ENCODE peak calls at places on chromosomes 11 and 22, in nine cellular contexts. B, V, X, U, P, Q, Z, Y and C are unnamed samples.

GRCh38 chr11:95910638-95911368 is 13.1 kb downstream of the MTMR2 start:
- DNase-seq in X (no peak), V (no peak), Q (no peak), Y (no peak), P (no peak), Z (no peak), B (no peak), U (no peak), C (no peak)

GRCh38 chr11:14698771-14699170 is 55.2 kb downstream of the PDE3B start:
- DNase-seq in U (no peak), B (no peak), V (no peak), Y (no peak), P (no peak), Q (no peak), X (no peak), Z (no peak), C (no peak)

GRCh38 chr11:127117231-127117671 is 116.7 kb upstream of the KIRREL3 start:
- DNase-seq in Z (no peak), U (no peak), Y (no peak), P (no peak), B (no peak), Q (no peak), X (no peak), V (no peak), C (no peak)

GRCh38 chr11:61853698-61854169 is 25.6 kb downstream of the FADS2 start:
- DNase-seq in B (no peak), V (no peak), Q (no peak), Z (no peak), U (no peak), Y (no peak), P (no peak), X (no peak), C (no peak)

GRCh38 chr11:128714881-128715280 is 21.0 kb downstream of the FLI1 start:
- DNase-seq in P (no peak), Z (no peak), Y (peak; percentile 67), V (no peak), Q (peak; percentile 93), X (peak; percentile 94), B (no peak), U (peak; percentile 97), C (peak; percentile 82)

GRCh38 chr11:62909107-62909894 is 11.9 kb downstream of the CHRM1 start:
- DNase-seq in U (peak; percentile 73), Z (no peak), P (peak; percentile 91), Q (no peak), B (no peak), X (peak; percentile 80), V (peak; percentile 25), Y (peak; percentile 58), C (peak; percentile 68)

GRCh38 chr11:126390418-126390817 is 34.9 kb downstream of the ST3GAL4 start:
- DNase-seq in X (peak; percentile 17), Z (no peak), Q (no peak), B (no peak), V (peak; percentile 0), U (no peak), Y (no peak), P (no peak), C (no peak)

GRCh38 chr11:93225642-93226041 is 27.9 kb upstream of the SLC36A4 start:
- DNase-seq in X (peak; percentile 44), P (no peak), U (peak; percentile 16), V (no peak), Z (no peak), Q (no peak), Y (peak; percentile 38), B (no peak), C (peak; percentile 34)

GRCh38 chr11:2301631-2302272 is at the start of the genes C11orf21 and TSPAN32:
- DNase-seq in Q (no peak), X (peak; percentile 69), B (peak; percentile 93), V (no peak), P (peak; percentile 25), Y (no peak), U (peak; percentile 3), Z (peak; percentile 97), C (no peak)
- H3K4me3 ChIP-seq in Q (no peak within 1 kb of the TSS), X (no peak within 1 kb of the TSS), B (no peak within 1 kb of the TSS), V (peak within 1 kb of the TSS; percentile 8), P (peak within 1 kb of the TSS; percentile 13), Y (no peak within 1 kb of the TSS), U (no peak within 1 kb of the TSS), Z (peak within 1 kb of the TSS; percentile 69), C (no peak within 1 kb of the TSS)

DNA sequence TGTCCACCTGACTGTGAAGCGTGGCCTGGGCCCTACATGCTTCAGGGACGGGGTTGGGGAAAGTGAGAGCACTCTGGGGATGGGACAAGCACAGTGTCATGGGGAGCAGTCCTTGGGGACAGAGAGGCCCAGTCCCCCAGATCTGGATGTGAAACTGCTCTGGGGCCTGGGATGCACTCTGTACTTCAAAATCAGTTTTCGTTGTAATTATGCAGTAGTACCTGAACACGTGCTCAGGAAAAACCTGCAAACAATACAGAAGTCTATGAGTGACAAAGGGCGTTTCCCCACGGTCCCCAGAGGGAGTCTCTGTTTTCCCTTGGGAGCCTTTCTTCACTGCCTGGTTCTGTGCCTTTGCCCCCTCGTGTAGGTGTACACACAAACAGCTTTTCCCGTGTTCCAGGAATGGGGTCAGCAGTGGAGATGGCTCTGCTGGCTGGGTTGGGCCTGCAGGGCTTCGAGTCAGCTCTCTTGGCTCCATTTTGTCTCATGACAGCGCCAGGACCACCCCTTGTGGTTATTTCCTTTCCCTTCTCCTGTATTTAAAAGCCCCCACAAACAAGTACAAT is 5.2 kb upstream of the TNFRSF13C start:
- DNase-seq in Q (no peak), X (no peak), P (no peak), U (no peak), Y (no peak), Z (no peak), B (no peak), V (no peak), C (no peak)
- TF ChIP-seq CTCF in Q (no peak), X (no peak), P (no peak), U (no peak), Y (no peak), Z (no peak), B (no peak), V (no peak), C (no peak)

DNA sequence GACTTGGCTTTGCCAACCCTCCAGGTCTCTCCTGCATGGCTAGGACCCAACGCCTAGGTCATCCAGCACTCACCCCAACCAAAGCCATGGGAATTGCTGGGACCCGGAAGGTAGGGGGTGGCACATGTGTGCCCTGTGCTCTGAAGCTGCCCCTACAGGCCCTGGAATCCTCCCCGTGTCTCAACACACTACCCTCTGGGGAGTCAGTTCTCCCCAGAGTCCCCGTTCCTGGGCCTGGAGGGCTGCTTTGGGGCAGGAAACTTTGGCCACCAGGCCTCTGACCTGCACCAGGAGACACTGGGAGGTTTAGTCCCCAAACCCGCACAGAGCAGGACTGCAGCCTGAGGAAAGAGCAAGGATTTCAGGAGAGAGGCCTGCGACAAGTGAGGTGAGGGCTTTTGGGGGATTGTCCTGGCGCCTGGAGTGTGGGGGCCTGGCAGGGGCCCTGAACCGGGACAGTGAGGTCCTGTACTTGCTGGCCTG is 495 bp upstream of the IFITM1 start:
- DNase-seq in B (no peak), X (peak; percentile 51), Q (no peak), Y (no peak), U (no peak), P (no peak), Z (no peak), V (no peak), C (no peak)
- H3K4me3 ChIP-seq in B (peak overlapping the region; percentile 82), X (no peak overlapping the region), Q (peak overlapping the region; percentile 64), Y (no peak overlapping the region), U (no peak overlapping the region), P (peak overlapping the region; percentile 58), Z (no peak overlapping the region), V (peak overlapping the region; percentile 51), C (no peak overlapping the region)

DNA sequence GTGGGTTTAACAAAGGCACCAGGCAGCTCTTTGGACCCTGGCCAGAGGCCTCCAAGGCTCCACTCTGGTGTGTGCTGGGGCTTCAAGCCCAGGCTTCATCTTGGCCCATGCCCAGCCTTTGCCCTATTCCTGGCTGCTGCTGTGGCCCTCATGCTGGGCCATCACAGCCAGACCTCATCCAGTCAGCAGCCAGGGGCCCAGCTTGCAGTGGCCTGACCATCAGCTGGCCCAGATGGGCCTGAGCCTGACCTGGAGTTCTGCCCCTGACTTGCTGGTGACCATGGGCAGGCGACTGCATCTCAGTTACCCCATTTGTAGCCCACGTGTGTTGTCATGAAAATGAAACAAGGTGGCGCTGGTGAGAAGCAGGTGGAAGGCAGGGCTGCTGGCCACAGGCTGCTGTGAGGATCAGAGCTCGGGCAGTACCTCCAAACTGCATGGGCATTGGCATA is 76.1 kb downstream of the MED15 start:
- DNase-seq in P (no peak), X (no peak), B (no peak), Y (no peak), Z (no peak), Q (no peak), V (no peak), U (no peak), C (no peak)
- TF ChIP-seq CTCF in P (no peak), X (peak; percentile 4), B (no peak), Y (peak; percentile 4), Z (no peak), Q (no peak), V (no peak), U (no peak), C (peak; percentile 35)

DNA sequence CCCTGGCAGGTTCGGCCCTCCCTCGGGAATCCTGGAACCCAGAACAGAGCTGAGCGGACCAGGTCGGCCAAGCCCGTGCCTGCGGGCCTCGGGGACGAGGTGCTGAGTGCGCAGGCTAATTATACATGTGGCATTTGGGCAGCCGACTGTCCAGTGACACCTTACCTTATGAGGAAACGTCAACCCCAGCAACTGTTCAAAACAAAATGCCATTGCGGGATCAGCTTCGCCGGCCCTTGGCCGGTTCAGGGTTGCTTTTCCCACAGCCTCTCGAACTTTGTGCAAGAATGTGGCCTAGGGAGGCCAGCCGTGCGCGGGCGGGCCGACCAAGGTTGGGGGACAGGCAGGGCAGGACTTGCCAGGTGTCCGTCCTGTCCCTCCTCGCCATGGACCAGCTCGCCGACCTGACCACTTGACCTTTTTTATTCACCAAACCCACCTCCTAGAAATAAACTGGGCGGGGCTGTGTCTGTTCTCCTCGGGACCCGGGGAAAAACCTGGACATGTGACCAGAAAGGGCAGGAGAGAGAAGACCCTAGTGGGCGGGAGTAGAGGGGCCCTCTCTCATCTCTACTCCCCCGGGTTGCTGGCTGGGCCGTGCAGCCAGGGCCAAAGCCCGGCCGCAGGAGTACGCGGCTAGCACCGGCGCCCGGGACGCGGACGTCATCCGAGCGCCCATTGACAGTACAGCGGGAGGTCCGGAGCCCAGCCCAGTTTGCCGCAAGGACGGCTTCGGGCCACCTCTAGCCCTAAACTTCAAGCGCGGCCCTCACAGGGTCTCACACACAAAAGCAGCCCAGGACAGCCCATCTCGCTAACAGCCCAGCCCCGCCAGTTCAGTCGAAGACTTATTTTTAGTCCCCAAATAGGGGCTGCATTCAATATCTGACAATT is 134.3 kb upstream of the C11orf58 start:
- DNase-seq in X (peak; percentile 42), P (peak; percentile 27), Z (no peak), Q (no peak), V (peak; percentile 43), B (no peak), Y (no peak), U (peak; percentile 58), C (peak; percentile 33)
- H3K4me3 ChIP-seq in X (peak overlapping the region; percentile 48), P (peak overlapping the region; percentile 45), Z (no peak overlapping the region), Q (peak overlapping the region; percentile 79), V (peak overlapping the region; percentile 66), B (peak overlapping the region; percentile 53), Y (peak overlapping the region; percentile 19), U (peak overlapping the region; percentile 67), C (peak overlapping the region; percentile 52)